ENCODE peak calls at places on chromosomes 5 and 9, in five cellular contexts. P is body of pancreas; E is neuronal stem cell; I is activated CD4-positive, CD25-positive, alpha-beta regulatory T cell; F is occipital lobe. Q is an unnamed sample.

GRCh38 chr5:143179126-143179740 is 224.3 kb downstream of the NR3C1 start:
- DNase-seq in E (no peak), P (no peak), F (no peak), I (no peak), Q (no peak)

GRCh38 chr5:121937762-121938161 is 24.0 kb upstream of the SRFBP1 start:
- DNase-seq in E (no peak), I (no peak), F (no peak), P (no peak), Q (no peak)

GRCh38 chr5:15501057-15501791 is 1.2 kb downstream of the FBXL7 start:
- DNase-seq in I (no peak), E (peak; percentile 57), P (no peak), F (no peak), Q (no peak)

GRCh38 chr9:110427497-110428104 is 89.9 kb upstream of the TXNDC8 start:
- DNase-seq in E (peak; percentile 29), F (no peak), I (no peak), P (peak; percentile 46), Q (no peak)

GRCh38 chr9:69252436-69252835 is 72.6 kb upstream of the ENTREP1 start:
- DNase-seq in I (no peak), P (no peak), F (no peak), E (no peak), Q (no peak)

GRCh38 chr9:12730952-12731351 is 37.8 kb downstream of the TYRP1 start:
- DNase-seq in P (no peak), F (no peak), I (no peak), E (no peak), Q (no peak)

GRCh38 chr9:117411547-117411946 is 3.3 kb downstream of the ASTN2 start:
- DNase-seq in E (peak; percentile 56), P (peak; percentile 80), F (peak; percentile 48), I (no peak), Q (no peak)

GRCh38 chr9:34630402-34631154 is 1.7 kb upstream of the ARID3C start:
- DNase-seq in I (no peak), E (no peak), P (no peak), F (no peak), Q (no peak)

GRCh38 chr5:128920345-128921215 is 44.7 kb upstream of the SLC27A6 start:
- DNase-seq in F (no peak), E (no peak), I (no peak), P (no peak), Q (no peak)

GRCh38 chr5:67037171-67037570 is 159.4 kb downstream of the CD180 start:
- DNase-seq in P (no peak), F (no peak), I (no peak), E (no peak), Q (no peak)

GRCh38 chr9:21461377-21461776 is 20.7 kb downstream of the IFNE start:
- DNase-seq in I (no peak), P (no peak), F (no peak), E (no peak), Q (no peak)

GRCh38 chr5:109454726-109455505 is 45.1 kb upstream of the PJA2 start:
- DNase-seq in P (no peak), E (no peak), F (no peak), I (no peak), Q (no peak)

GRCh38 chr9:130331573-130331972 is 66.0 kb downstream of the HMCN2 start:
- DNase-seq in F (no peak), I (no peak), P (no peak), E (no peak), Q (no peak)

GRCh38 chr5:174589011-174589410 is 135.4 kb upstream of the MSX2 start:
- DNase-seq in E (no peak), P (no peak), I (no peak), F (no peak), Q (no peak)

GRCh38 chr5:37111426-37112382 is 137.5 kb downstream of the CPLANE1 start:
- DNase-seq in P (no peak), I (no peak), E (no peak), F (no peak), Q (no peak)

GRCh38 chr5:72463499-72464052 is 43.6 kb downstream of the ZNF366 start:
- DNase-seq in I (no peak), P (no peak), F (no peak), E (no peak), Q (no peak)

GRCh38 chr5:148991606-148992005 is 71.3 kb downstream of the SH3TC2 start:
- DNase-seq in I (no peak), E (no peak), P (no peak), F (no peak), Q (no peak)

GRCh38 chr5:125492977-125493376 is 746.5 kb upstream of the ZNF608 start:
- DNase-seq in P (no peak), E (no peak), I (no peak), F (no peak), Q (no peak)

GRCh38 chr5:136053336-136054121 is 24.7 kb downstream of the TGFBI start:
- DNase-seq in F (no peak), I (no peak), E (no peak), P (no peak), Q (no peak)

GRCh38 chr5:168869615-168870227 is 290.6 kb upstream of the PANK3 start:
- DNase-seq in E (no peak), P (no peak), I (no peak), F (no peak), Q (no peak)

GRCh38 chr5:141359790-141360426 is at the start of gene PCDHGB2:
- DNase-seq in F (no peak), I (no peak), E (no peak), P (no peak), Q (no peak)

GRCh38 chr9:21381752-21382339 is 3.4 kb downstream of the IFNA2 start:
- DNase-seq in P (no peak), E (no peak), I (no peak), F (no peak), Q (peak; percentile 65)

GRCh38 chr5:86837610-86838009 is 219.9 kb downstream of the COX7C start:
- DNase-seq in I (no peak), E (no peak), P (no peak), F (no peak), Q (no peak)

GRCh38 chr5:139543423-139543991 is 17.6 kb upstream of the UBE2D2 start:
- DNase-seq in I (no peak), P (peak; percentile 67), E (no peak), F (peak; percentile 44), Q (peak; percentile 66)

GRCh38 chr5:115961413-115962238 is 649 bp upstream of the LVRN start:
- DNase-seq in I (no peak), P (no peak), E (no peak), F (no peak), Q (no peak)

GRCh38 chr9:7816021-7816420 is 16.4 kb upstream of the DMAC1 start:
- DNase-seq in F (no peak), E (no peak), P (no peak), I (no peak), Q (no peak)

GRCh38 chr5:142864293-142865260 is 94.4 kb downstream of the ARHGAP26 start:
- DNase-seq in E (no peak), F (no peak), P (no peak), I (no peak), Q (no peak)

GRCh38 chr5:6781711-6782110 is 68.5 kb downstream of the TENT4A start:
- DNase-seq in P (no peak), F (no peak), I (no peak), E (no peak), Q (no peak)

GRCh38 chr5:80959768-80960442 is at the start of gene RASGRF2:
- DNase-seq in F (peak; percentile 23), P (no peak), I (peak; percentile 11), E (peak; percentile 49), Q (no peak)

GRCh38 chr9:110095776-110096175 is 112.2 kb downstream of the C9orf152 start:
- DNase-seq in F (no peak), P (no peak), I (no peak), E (no peak), Q (no peak)

GRCh38 chr9:128006360-128007024 is 25.7 kb upstream of the EEIG1 start:
- DNase-seq in I (no peak), P (no peak), F (no peak), E (no peak), Q (no peak)

GRCh38 chr5:68872088-68872842 is 221.5 kb upstream of the SLC30A5 start:
- DNase-seq in F (no peak), P (no peak), E (peak; percentile 44), I (no peak), Q (no peak)

GRCh38 chr9:71253021-71253420 is 131.6 kb upstream of the TRPM3 start:
- DNase-seq in P (no peak), E (no peak), F (no peak), I (no peak), Q (no peak)

GRCh38 chr5:128241071-128241695 is 157.6 kb downstream of the SLC12A2 start:
- DNase-seq in E (no peak), I (no peak), P (no peak), F (no peak), Q (no peak)

GRCh38 chr5:140488914-140489313 is 58.5 kb upstream of the EIF4EBP3 start:
- DNase-seq in P (no peak), I (no peak), E (no peak), F (no peak), Q (no peak)

GRCh38 chr9:91222457-91222856 is 139.3 kb downstream of the AUH start:
- DNase-seq in I (no peak), E (no peak), P (no peak), F (no peak), Q (no peak)

GRCh38 chr9:115781361-115781760 is 372.2 kb upstream of the PAPPA start:
- DNase-seq in P (no peak), I (no peak), F (no peak), E (no peak), Q (no peak)

Q was measured in memory B cell.